ENCODE peak calls at places on chromosomes 4 and X, in eight cellular contexts. L, U, X, N, E, R, Q and J are unnamed samples.

GRCh38 chr4:72471816-72472215 is 97.2 kb downstream of the ADAMTS3 start:
- DNase-seq in E (no peak), Q (no peak), U (no peak), N (no peak), L (no peak), R (no peak), X (no peak), J (no peak)

GRCh38 chrX:150683536-150684146 is 9.6 kb upstream of the MTMR1 start:
- DNase-seq in E (no peak), U (peak), N (peak), Q (peak), X (no peak), R (peak), L (peak), J (peak)

GRCh38 chr4:120327276-120327675 is 260.6 kb upstream of the MAD2L1 start:
- DNase-seq in U (no peak), E (no peak), Q (no peak), X (no peak), R (no peak), L (no peak), N (no peak), J (no peak)

GRCh38 chr4:177367336-177367735 is 57.7 kb downstream of the NEIL3 start:
- DNase-seq in Q (peak), N (peak), E (peak), X (no peak), L (no peak), R (no peak), U (peak), J (no peak)

GRCh38 chr4:184595430-184595829 is 53.8 kb downstream of the CASP3 start:
- DNase-seq in X (no peak), N (no peak), R (no peak), L (no peak), Q (no peak), U (no peak), E (no peak), J (no peak)

GRCh38 chrX:118823263-118824172 is at the start of gene ZCCHC12:
- DNase-seq in L (peak), E (no peak), N (no peak), Q (peak), X (peak), U (peak), R (peak), J (peak)

GRCh38 chrX:55867254-55867653 is 149.7 kb downstream of the RRAGB start:
- DNase-seq in X (no peak), Q (peak), R (no peak), E (no peak), N (no peak), L (peak), U (no peak), J (peak)

GRCh38 chr4:81198151-81198550 is 16.9 kb downstream of the PRKG2 start:
- DNase-seq in N (no peak), L (no peak), E (no peak), U (no peak), X (no peak), Q (no peak), R (no peak), J (no peak)

GRCh38 chr4:87101543-87102199 is 118.7 kb downstream of the KLHL8 start:
- DNase-seq in R (no peak), U (no peak), E (no peak), N (no peak), X (no peak), Q (peak), L (no peak), J (no peak)

GRCh38 chr4:45316257-45316656 is 589.9 kb upstream of the GNPDA2 start:
- DNase-seq in R (no peak), L (no peak), U (no peak), N (no peak), Q (peak), E (no peak), X (no peak), J (no peak)

GRCh38 chrX:53288173-53288572 is 6.8 kb upstream of the IQSEC2 start:
- DNase-seq in X (peak), E (no peak), U (no peak), Q (no peak), R (peak), N (no peak), L (no peak), J (no peak)

GRCh38 chr4:182578402-182578801 is 335.2 kb downstream of the TENM3 start:
- DNase-seq in E (peak), U (peak), Q (peak), N (no peak), X (no peak), L (no peak), R (no peak), J (no peak)

GRCh38 chr4:40842318-40842717 is 92.6 kb downstream of the NSUN7 start:
- DNase-seq in U (no peak), Q (no peak), L (no peak), X (no peak), E (no peak), N (no peak), R (no peak), J (no peak)

GRCh38 chr4:142095886-142096605 is 459.7 kb downstream of the IL15 start:
- DNase-seq in N (no peak), L (no peak), R (no peak), X (no peak), U (peak), E (peak), Q (peak), J (no peak)

GRCh38 chr4:181677621-181678020 is 565.6 kb upstream of the TENM3 start:
- DNase-seq in L (no peak), E (no peak), N (no peak), R (no peak), X (no peak), Q (no peak), U (no peak), J (no peak)

GRCh38 chr4:59094505-59094904 is 1984.3 kb upstream of the IGFBP7 start:
- DNase-seq in Q (no peak), U (no peak), E (no peak), R (no peak), L (no peak), N (no peak), X (no peak), J (no peak)

GRCh38 chrX:103554687-103555417 is 30.5 kb upstream of the TCEAL4 start:
- DNase-seq in U (no peak), N (peak), L (peak), R (peak), E (peak), Q (peak), X (no peak), J (peak)

GRCh38 chr4:186936496-186937375 is 213.1 kb upstream of the FAT1 start:
- DNase-seq in L (no peak), R (no peak), Q (peak), E (no peak), U (peak), N (no peak), X (no peak), J (no peak)

GRCh38 chr4:5370286-5370685 is 319.0 kb downstream of the STK32B start:
- DNase-seq in U (no peak), R (no peak), N (no peak), E (peak), Q (peak), L (no peak), X (no peak), J (no peak)

GRCh38 chrX:119398974-119399771 is at the start of gene SLC25A43:
- DNase-seq in E (no peak), L (peak), U (no peak), N (peak), R (peak), Q (no peak), X (peak), J (peak)

GRCh38 chr4:157151711-157152110 is 68.8 kb upstream of the GRIA2 start:
- DNase-seq in Q (peak), R (no peak), U (no peak), X (no peak), L (no peak), N (no peak), E (no peak), J (no peak)

GRCh38 chr4:1945492-1945891 is 63.3 kb downstream of the NELFA start:
- DNase-seq in Q (no peak), N (no peak), R (no peak), U (no peak), E (no peak), X (no peak), L (no peak), J (no peak)

GRCh38 chr4:88567591-88567990 is 24.7 kb upstream of the HERC3 start:
- DNase-seq in N (no peak), E (no peak), Q (no peak), R (no peak), U (no peak), L (no peak), X (no peak), J (no peak)

GRCh38 chrX:129600981-129601424 is 53.8 kb downstream of the APLN start:
- DNase-seq in E (no peak), N (peak), Q (peak), U (no peak), X (no peak), L (peak), R (peak), J (peak)

GRCh38 chrX:145552643-145553042 is 265.0 kb upstream of the SLITRK2 start:
- DNase-seq in L (no peak), R (no peak), E (no peak), X (no peak), N (no peak), Q (no peak), U (no peak), J (no peak)

GRCh38 chrX:2848806-2849420 is 20.2 kb downstream of the GYG2 start:
- DNase-seq in U (no peak), E (no peak), Q (peak), N (no peak), R (no peak), X (no peak), L (no peak), J (no peak)

GRCh38 chr4:10094841-10095240 is 21.8 kb downstream of the WDR1 start:
- DNase-seq in X (no peak), L (no peak), R (no peak), Q (no peak), N (no peak), E (no peak), U (no peak), J (no peak)

GRCh38 chr4:79317711-79318110 is 8.2 kb downstream of the NAA11 start:
- DNase-seq in X (no peak), R (no peak), N (no peak), E (no peak), Q (no peak), L (no peak), U (no peak), J (no peak)

GRCh38 chr4:133151681-133152329 is 2.7 kb downstream of the PCDH10 start:
- DNase-seq in R (peak), X (no peak), Q (peak), N (no peak), L (no peak), E (no peak), U (peak), J (peak)

GRCh38 chrX:5876984-5877655 is 351.5 kb downstream of the NLGN4X start:
- DNase-seq in N (peak), U (no peak), R (peak), Q (no peak), E (no peak), L (peak), X (no peak), J (no peak)

GRCh38 chr4:108155373-108155772 is 13.4 kb downstream of the LEF1 start:
- DNase-seq in U (no peak), E (no peak), X (no peak), L (no peak), Q (peak), N (no peak), R (no peak), J (no peak)

GRCh38 chrX:41116948-41117347 is 31.7 kb downstream of the USP9X start:
- DNase-seq in Q (peak), R (no peak), N (peak), U (no peak), X (no peak), E (no peak), L (peak), J (peak)

DNA sequence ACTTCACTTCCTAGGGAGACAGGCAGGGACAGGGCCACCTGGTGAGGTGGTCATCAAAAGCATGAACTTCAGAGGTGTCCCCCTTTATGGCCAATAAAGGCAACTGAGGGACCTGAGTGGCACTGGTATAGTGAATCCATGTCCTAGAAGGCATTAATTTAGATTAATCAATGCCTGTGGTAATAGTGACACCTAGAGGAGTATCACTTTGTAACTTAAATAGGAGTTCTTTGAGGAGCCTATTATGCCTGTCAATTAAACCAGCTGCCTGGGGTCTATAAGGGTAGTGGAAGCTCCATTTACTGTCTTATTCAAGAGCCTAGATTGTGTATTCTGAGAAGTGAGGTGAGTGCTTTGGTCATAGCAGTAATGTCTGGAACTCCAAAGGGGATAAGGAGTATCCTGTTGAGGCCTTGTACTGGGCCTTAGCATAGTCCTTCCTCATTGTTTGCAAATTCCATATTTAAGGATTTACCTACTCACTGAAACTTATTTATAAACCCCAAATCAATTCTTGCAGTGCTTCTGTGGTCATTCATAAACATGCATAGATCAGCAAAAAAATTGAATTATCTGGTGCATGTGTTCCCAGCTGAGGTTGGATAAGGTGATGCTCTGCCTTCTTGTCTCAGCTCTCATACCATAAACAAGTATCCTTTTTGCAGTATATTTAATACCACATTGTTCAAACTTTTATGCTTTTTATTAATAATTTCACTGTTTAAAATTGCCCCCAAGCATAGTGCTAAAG is 213.8 kb upstream of the RADX start:
- DNase-seq in U (no peak), Q (peak), E (no peak), N (peak), L (no peak), R (no peak), X (no peak), J (no peak)
- TF ChIP-seq CTCF in U (no peak), Q (peak), E (no peak), N (peak), L (no peak), R (peak), X (no peak), J (peak)

GRCh38 chr4:39638358-39639239 is at the start of gene SMIM14:
- DNase-seq in E (peak), N (peak), L (peak), R (peak), U (peak), X (peak), Q (peak), J (peak)
- TF ChIP-seq CTCF in E (no peak), N (no peak), L (no peak), R (no peak), U (no peak), X (peak), Q (no peak), J (no peak)

DNA sequence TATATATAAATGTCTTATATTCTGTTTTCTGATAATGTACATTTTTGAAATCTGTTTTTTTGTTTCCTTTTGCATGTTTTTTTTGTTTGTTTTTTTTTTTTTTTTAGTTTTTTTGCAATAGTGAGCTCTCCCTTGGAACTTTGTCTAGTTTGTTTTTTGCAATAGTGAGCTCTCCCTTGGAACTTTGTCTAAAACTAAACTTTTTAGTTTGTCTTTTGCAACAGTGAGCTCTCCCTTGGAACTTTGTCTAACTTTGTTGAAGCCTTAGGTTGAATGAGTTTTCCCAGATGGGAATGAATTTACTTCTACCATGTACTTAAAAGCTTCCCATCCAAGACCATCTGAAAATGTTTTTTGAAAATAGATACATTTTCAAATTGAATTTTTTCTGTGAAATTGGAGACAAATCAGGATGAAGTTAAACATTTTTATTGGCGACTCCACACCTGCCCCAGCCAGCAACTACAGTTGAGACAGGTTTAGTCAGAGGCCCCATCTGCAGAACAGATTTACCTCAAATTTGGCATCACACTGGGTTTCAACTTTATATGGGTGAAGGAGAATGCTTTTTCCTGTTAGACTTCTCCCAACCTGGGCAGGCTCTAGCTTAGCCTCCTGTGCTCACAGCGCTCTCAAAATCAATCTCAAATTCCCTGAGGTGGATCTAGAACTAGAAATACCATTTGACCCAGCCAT is 16.0 kb downstream of the SLC9B2 start:
- DNase-seq in E (no peak), U (no peak), R (no peak), N (no peak), L (no peak), X (no peak), Q (no peak), J (no peak)
- TF ChIP-seq CTCF in E (no peak), U (no peak), R (no peak), N (no peak), L (no peak), X (no peak), Q (no peak), J (no peak)

DNA sequence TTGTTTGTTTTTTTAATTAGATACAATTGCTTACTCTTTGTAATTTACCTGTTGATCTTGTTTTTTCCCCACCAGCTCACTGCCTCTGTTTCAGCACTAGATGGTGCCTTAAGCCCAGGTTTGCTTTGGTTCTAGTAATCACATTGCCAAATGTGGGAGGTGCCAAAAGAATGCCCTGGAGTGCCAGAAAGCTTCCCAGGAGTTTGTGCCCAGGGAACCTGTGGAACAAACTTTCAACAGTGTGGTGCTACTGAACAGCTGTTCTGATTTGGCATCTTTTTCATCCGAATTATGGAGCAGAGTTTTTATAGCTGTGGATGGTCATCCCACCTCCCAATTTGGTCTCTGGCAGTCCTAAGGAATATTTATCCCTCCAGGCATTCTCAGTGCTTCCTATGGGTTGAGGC is 1000.7 kb downstream of the STIM2 start:
- DNase-seq in E (no peak), X (no peak), Q (peak), U (peak), N (peak), R (peak), L (peak), J (no peak)
- TF ChIP-seq CTCF in E (peak), X (no peak), Q (peak), U (peak), N (peak), R (peak), L (peak), J (peak)

GRCh38 chr4:165207431-165208321 is at the start of gene KLHL2:
- DNase-seq in U (peak), L (peak), X (peak), N (peak), Q (peak), R (peak), E (peak), J (peak)
- TF ChIP-seq CTCF in U (no peak), L (no peak), X (no peak), N (peak), Q (no peak), R (no peak), E (no peak), J (peak)